ENCODE peak calls at places on chromosome 11, in five cellular contexts. Y is glutamatergic neuron, S is AG20443, Z is EH, D is SK-N-DZ. X is an unnamed sample.

GRCh38 chr11:126791991-126792390 is 208.6 kb downstream of the KIRREL3 start:
- DNase-seq in Y (no peak), Z (no peak), S (no peak), D (no peak), X (no peak)

GRCh38 chr11:79013509-79013908 is 427.3 kb downstream of the TENM4 start:
- DNase-seq in D (no peak), Z (peak), Y (no peak), S (no peak), X (no peak)

GRCh38 chr11:45993438-45994064 is 71.1 kb downstream of the LARGE2 start:
- DNase-seq in Z (no peak), D (no peak), S (peak), Y (no peak), X (no peak)

GRCh38 chr11:130159657-130160459 is at the start of gene ST14:
- DNase-seq in Z (no peak), Y (peak), D (no peak), S (peak), X (no peak)

GRCh38 chr11:63595296-63595695 is 18.9 kb downstream of the PLAAT3 start:
- DNase-seq in Z (peak), Y (no peak), S (peak), D (no peak), X (no peak)

GRCh38 chr11:35393093-35393492 is 26.3 kb downstream of the SLC1A2 start:
- DNase-seq in D (peak), Y (peak), S (no peak), Z (no peak), X (no peak)

GRCh38 chr11:88411265-88411664 is 73.7 kb upstream of the CTSC start:
- DNase-seq in S (peak), Y (no peak), D (no peak), Z (peak), X (no peak)

GRCh38 chr11:130629039-130629438 is 180.6 kb downstream of the ADAMTS15 start:
- DNase-seq in Z (peak), S (no peak), D (no peak), Y (no peak), X (no peak)

GRCh38 chr11:86919557-86920210 is 35.5 kb downstream of the FZD4 start:
- DNase-seq in D (peak), S (peak), Z (peak), Y (no peak), X (no peak)

GRCh38 chr11:26700536-26701235 is 21.2 kb downstream of the SLC5A12 start:
- DNase-seq in Z (no peak), D (peak), S (no peak), Y (peak), X (no peak)

GRCh38 chr11:60915250-60915914 is 1.4 kb downstream of the TMEM109 start:
- DNase-seq in D (no peak), Z (peak), S (peak), Y (peak), X (no peak)

GRCh38 chr11:61873588-61874459 is 17.5 kb downstream of the FADS3 start:
- DNase-seq in D (no peak), Z (no peak), S (no peak), Y (no peak), X (no peak)

GRCh38 chr11:83818349-83818748 is 532.2 kb upstream of the CCDC90B start:
- DNase-seq in D (no peak), S (no peak), Z (peak), Y (no peak), X (no peak)

GRCh38 chr11:34028407-34028804 is 23.1 kb upstream of the CAPRIN1 start:
- DNase-seq in Y (no peak), Z (peak), D (no peak), S (peak), X (no peak)

GRCh38 chr11:8809605-8810272 is 101.2 kb upstream of the AKIP1 start:
- DNase-seq in S (no peak), Z (no peak), D (peak), Y (no peak), X (no peak)

GRCh38 chr11:113481226-113481625 is 6.0 kb upstream of the DRD2 start:
- DNase-seq in Y (no peak), D (no peak), S (no peak), Z (no peak), X (no peak)

GRCh38 chr11:8038393-8038792 is 42.6 kb upstream of the TUB start:
- DNase-seq in Z (no peak), S (no peak), Y (peak), D (peak), X (no peak)

GRCh38 chr11:86172894-86173293 is 71.7 kb upstream of the EED start:
- DNase-seq in D (no peak), Y (no peak), Z (peak), S (no peak), X (no peak)

GRCh38 chr11:118109231-118109630 is 22.5 kb upstream of the SMIM35 start:
- DNase-seq in D (no peak), Z (peak), Y (no peak), S (peak), X (peak)

GRCh38 chr11:76282106-76282630 is 75.9 kb upstream of the WNT11 start:
- DNase-seq in Y (no peak), Z (no peak), S (no peak), D (no peak), X (no peak)

GRCh38 chr11:72003776-72004171 is 5.1 kb downstream of the IL18BP start:
- DNase-seq in S (no peak), D (no peak), Y (no peak), Z (no peak), X (no peak)

GRCh38 chr11:61960532-61960931 is 6.9 kb downstream of the FTH1 start:
- DNase-seq in S (no peak), Y (no peak), D (no peak), Z (no peak), X (no peak)

GRCh38 chr11:46348986-46349401 is 1.7 kb downstream of the DGKZ start:
- DNase-seq in D (no peak), Y (no peak), S (no peak), Z (no peak), X (no peak)

GRCh38 chr11:69637601-69637955 is 3.4 kb upstream of the CCND1 start:
- DNase-seq in D (peak), Z (no peak), Y (no peak), S (no peak), X (no peak)

GRCh38 chr11:113504586-113504985 is 29.4 kb upstream of the DRD2 start:
- DNase-seq in D (no peak), Z (no peak), Y (no peak), S (no peak), X (no peak)

GRCh38 chr11:26762089-26762488 is 40.2 kb upstream of the SLC5A12 start:
- DNase-seq in S (no peak), Y (no peak), Z (no peak), D (no peak), X (no peak)

GRCh38 chr11:64891215-64891848 is 12.9 kb upstream of the EHD1 start:
- DNase-seq in Y (no peak), Z (no peak), S (no peak), D (no peak), X (no peak)

GRCh38 chr11:1303973-1304372 is 5.5 kb downstream of the TOLLIP start:
- DNase-seq in S (no peak), Z (no peak), Y (no peak), D (no peak), X (no peak)

GRCh38 chr11:46363455-46363920 is 16.2 kb downstream of the DGKZ start:
- DNase-seq in Y (peak), S (peak), Z (peak), D (no peak), X (no peak)

GRCh38 chr11:520428-521178 is 13.6 kb upstream of the RNH1 start:
- DNase-seq in D (no peak), Y (no peak), S (no peak), Z (no peak), X (no peak)

GRCh38 chr11:33417121-33417520 is 159.9 kb downstream of the HIPK3 start:
- DNase-seq in S (no peak), D (no peak), Z (no peak), Y (no peak), X (no peak)

GRCh38 chr11:63709336-63709735 is 28.0 kb downstream of the RTN3 start:
- DNase-seq in S (no peak), Y (no peak), D (no peak), Z (peak), X (no peak)

GRCh38 chr11:27757953-27758352 is 57.7 kb upstream of the BDNF start:
- DNase-seq in Y (no peak), S (peak), D (no peak), Z (peak), X (no peak)

GRCh38 chr11:10308208-10308954 is 3.5 kb downstream of the ADM start:
- DNase-seq in D (peak), Y (no peak), Z (no peak), S (no peak), X (no peak)

GRCh38 chr11:129992161-129992944 is 10.3 kb downstream of the PRDM10 start:
- DNase-seq in Y (peak), Z (peak), S (no peak), D (no peak), X (no peak)

GRCh38 chr11:96154802-96155520 is 188.0 kb downstream of the MAML2 start:
- DNase-seq in Z (peak), Y (no peak), S (peak), D (no peak), X (no peak)